ENCODE peak calls at places on chromosomes 1 and 21, in six cellular contexts. P is caudate nucleus, Z is brain microvascular endothelial cell, G is stomach, T is HT1080, L is Peyer's patch. B is an unnamed sample.

GRCh38 chr21:34821717-34822116 is 152.9 kb downstream of the CLIC6 start:
- DNase-seq in T (no peak), L (no peak), P (no peak), G (no peak), Z (no peak), B (no peak)

GRCh38 chr21:44261191-44261631 is 486 bp downstream of the DNMT3L start:
- DNase-seq in T (no peak), Z (no peak), L (no peak), G (no peak), P (no peak), B (no peak)

GRCh38 chr1:227043755-227044154 is 103.7 kb downstream of the COQ8A start:
- DNase-seq in G (no peak), T (peak), Z (peak), P (no peak), L (no peak), B (no peak)

GRCh38 chr1:226371049-226371694 is 36.7 kb downstream of the PARP1 start:
- DNase-seq in L (no peak), T (no peak), Z (no peak), P (no peak), G (no peak), B (no peak)

GRCh38 chr21:41752231-41752681 is 14.6 kb downstream of the RIPK4 start:
- DNase-seq in L (no peak), P (no peak), G (no peak), T (peak), Z (no peak), B (no peak)

GRCh38 chr1:213099682-213100399 is 48.8 kb downstream of the RPS6KC1 start:
- DNase-seq in G (no peak), L (no peak), P (no peak), Z (no peak), T (no peak), B (peak)

GRCh38 chr1:201570886-201571624 is 32.1 kb downstream of the NAV1 start:
- DNase-seq in L (peak), G (no peak), T (no peak), P (no peak), Z (no peak), B (no peak)

GRCh38 chr1:13228343-13228781 is 2.4 kb upstream of the PRAMEF18 start:
- DNase-seq in G (peak), L (peak), Z (no peak), P (peak), T (no peak), B (peak)

GRCh38 chr1:163897401-163898169 is 575.8 kb downstream of the NUF2 start:
- DNase-seq in G (no peak), P (no peak), T (no peak), Z (no peak), L (no peak), B (no peak)

GRCh38 chr1:217569021-217569420 is 61.9 kb downstream of the GPATCH2 start:
- DNase-seq in T (no peak), L (no peak), Z (no peak), G (no peak), P (no peak), B (no peak)

GRCh38 chr1:65965112-65965511 is 172.4 kb downstream of the PDE4B start:
- DNase-seq in G (no peak), P (no peak), Z (no peak), T (no peak), L (no peak), B (no peak)

GRCh38 chr1:212267460-212267859 is 17.8 kb upstream of the PPP2R5A start:
- DNase-seq in L (no peak), P (no peak), Z (no peak), T (no peak), G (no peak), B (no peak)

GRCh38 chr1:25621876-25622275 is 5.3 kb downstream of the MAN1C1 start:
- DNase-seq in P (no peak), G (no peak), T (no peak), Z (no peak), L (no peak), B (peak)

GRCh38 chr1:167669209-167670139 is 39.4 kb downstream of the RCSD1 start:
- DNase-seq in L (no peak), P (no peak), G (no peak), Z (no peak), T (no peak), B (no peak)

GRCh38 chr1:23018661-23019093 is 591 bp upstream of the KDM1A start:
- DNase-seq in T (no peak), Z (no peak), G (no peak), P (no peak), L (no peak), B (no peak)

GRCh38 chr1:52603301-52603675 is 1.1 kb downstream of the GPX7 start:
- DNase-seq in T (no peak), Z (no peak), L (no peak), G (no peak), P (no peak), B (no peak)

GRCh38 chr1:152410599-152410998 is 3.5 kb downstream of the CRNN start:
- DNase-seq in T (no peak), G (no peak), Z (no peak), P (no peak), L (no peak), B (no peak)

GRCh38 chr21:45550552-45551210 is 8.4 kb upstream of the SLC19A1 start:
- DNase-seq in G (no peak), T (no peak), P (no peak), L (peak), Z (no peak), B (no peak)

GRCh38 chr21:39738566-39738965 is 6.4 kb upstream of the IGSF5 start:
- DNase-seq in G (no peak), L (no peak), Z (no peak), P (no peak), T (no peak), B (no peak)

GRCh38 chr21:33789697-33790096 is 125.9 kb downstream of the ATP5PO start:
- DNase-seq in T (no peak), Z (no peak), L (no peak), P (no peak), G (no peak), B (no peak)

GRCh38 chr1:59113876-59114457 is 182.9 kb upstream of the FGGY start:
- DNase-seq in L (no peak), T (no peak), G (no peak), Z (no peak), P (no peak), B (no peak)

GRCh38 chr21:35048183-35048601 is 910 bp downstream of the RUNX1 start:
- DNase-seq in G (no peak), P (no peak), Z (no peak), T (peak), L (peak), B (peak)

GRCh38 chr1:12294076-12294475 is 64.2 kb downstream of the VPS13D start:
- DNase-seq in L (no peak), G (no peak), P (no peak), T (no peak), Z (no peak), B (no peak)

GRCh38 chr21:25283720-25284119 is 323.6 kb downstream of the MRPL39 start:
- DNase-seq in T (peak), L (no peak), P (no peak), Z (peak), G (no peak), B (peak)

GRCh38 chr1:1116701-1117468 is 996 bp upstream of the C1orf159 start:
- DNase-seq in T (no peak), P (no peak), G (no peak), Z (no peak), L (no peak), B (no peak)